ENCODE peak calls at places on chromosomes 5 and 9, in seven cellular contexts. One of them, this sample, is unnamed.

GRCh38 chr9:115204827-115205506 is 87.0 kb upstream of the TNC start:
- DNase-seq in spleen: no peak
- DNase-seq in activated effector memory CD4-positive, alpha-beta T cell treated with Interleukin-2 at 50 U/mL for 16 hours: no peak
- DNase-seq in MCF 10A: peak
- DNase-seq in bronchial epithelial cell: peak
- DNase-seq in activated naive CD8-positive, alpha-beta T cell treated with anti-CD3 and anti-CD28 coated beads for 36 hours: no peak
- DNase-seq in GM12892: no peak
- DNase-seq in this sample: no peak

GRCh38 chr5:136246122-136246521 is 53.2 kb upstream of the SMIM32 start:
- DNase-seq in spleen: no peak
- DNase-seq in activated effector memory CD4-positive, alpha-beta T cell treated with Interleukin-2 at 50 U/mL for 16 hours: no peak
- DNase-seq in MCF 10A: peak
- DNase-seq in bronchial epithelial cell: peak
- DNase-seq in activated naive CD8-positive, alpha-beta T cell treated with anti-CD3 and anti-CD28 coated beads for 36 hours: no peak
- DNase-seq in GM12892: no peak
- DNase-seq in this sample: no peak

GRCh38 chr5:168364738-168365550 is 73.5 kb downstream of the WWC1 start:
- DNase-seq in spleen: no peak
- DNase-seq in activated effector memory CD4-positive, alpha-beta T cell treated with Interleukin-2 at 50 U/mL for 16 hours: no peak
- DNase-seq in MCF 10A: peak
- DNase-seq in bronchial epithelial cell: peak
- DNase-seq in activated naive CD8-positive, alpha-beta T cell treated with anti-CD3 and anti-CD28 coated beads for 36 hours: no peak
- DNase-seq in GM12892: no peak
- DNase-seq in this sample: no peak

GRCh38 chr9:136264046-136264802 is 18.6 kb upstream of the QSOX2 start:
- DNase-seq in spleen: no peak
- DNase-seq in activated effector memory CD4-positive, alpha-beta T cell treated with Interleukin-2 at 50 U/mL for 16 hours: no peak
- DNase-seq in MCF 10A: no peak
- DNase-seq in bronchial epithelial cell: no peak
- DNase-seq in activated naive CD8-positive, alpha-beta T cell treated with anti-CD3 and anti-CD28 coated beads for 36 hours: no peak
- DNase-seq in GM12892: no peak
- DNase-seq in this sample: no peak

GRCh38 chr5:111461934-111462333 is 50.4 kb downstream of the STARD4 start:
- DNase-seq in spleen: no peak
- DNase-seq in activated effector memory CD4-positive, alpha-beta T cell treated with Interleukin-2 at 50 U/mL for 16 hours: no peak
- DNase-seq in MCF 10A: no peak
- DNase-seq in bronchial epithelial cell: no peak
- DNase-seq in activated naive CD8-positive, alpha-beta T cell treated with anti-CD3 and anti-CD28 coated beads for 36 hours: no peak
- DNase-seq in GM12892: no peak
- DNase-seq in this sample: no peak

GRCh38 chr9:123335227-123335985 is 20.6 kb upstream of the CRB2 start:
- DNase-seq in spleen: no peak
- DNase-seq in activated effector memory CD4-positive, alpha-beta T cell treated with Interleukin-2 at 50 U/mL for 16 hours: no peak
- DNase-seq in MCF 10A: no peak
- DNase-seq in bronchial epithelial cell: peak
- DNase-seq in activated naive CD8-positive, alpha-beta T cell treated with anti-CD3 and anti-CD28 coated beads for 36 hours: no peak
- DNase-seq in GM12892: no peak
- DNase-seq in this sample: no peak

GRCh38 chr5:35319231-35320002 is 89.1 kb upstream of the PRLR start:
- DNase-seq in spleen: no peak
- DNase-seq in activated effector memory CD4-positive, alpha-beta T cell treated with Interleukin-2 at 50 U/mL for 16 hours: no peak
- DNase-seq in MCF 10A: peak
- DNase-seq in bronchial epithelial cell: peak
- DNase-seq in activated naive CD8-positive, alpha-beta T cell treated with anti-CD3 and anti-CD28 coated beads for 36 hours: peak
- DNase-seq in GM12892: peak
- DNase-seq in this sample: no peak

GRCh38 chr9:95363051-95363841 is 45.7 kb upstream of the FANCC start:
- DNase-seq in spleen: no peak
- DNase-seq in activated effector memory CD4-positive, alpha-beta T cell treated with Interleukin-2 at 50 U/mL for 16 hours: no peak
- DNase-seq in MCF 10A: no peak
- DNase-seq in bronchial epithelial cell: peak
- DNase-seq in activated naive CD8-positive, alpha-beta T cell treated with anti-CD3 and anti-CD28 coated beads for 36 hours: no peak
- DNase-seq in GM12892: no peak
- DNase-seq in this sample: no peak

GRCh38 chr5:120465281-120465961 is 1.3 kb downstream of the PRR16 start:
- DNase-seq in spleen: peak
- DNase-seq in activated effector memory CD4-positive, alpha-beta T cell treated with Interleukin-2 at 50 U/mL for 16 hours: no peak
- DNase-seq in MCF 10A: peak
- DNase-seq in bronchial epithelial cell: no peak
- DNase-seq in activated naive CD8-positive, alpha-beta T cell treated with anti-CD3 and anti-CD28 coated beads for 36 hours: no peak
- DNase-seq in GM12892: no peak
- DNase-seq in this sample: no peak

GRCh38 chr9:79588488-79588887 is 16.7 kb downstream of the TLE4 start:
- DNase-seq in spleen: no peak
- DNase-seq in activated effector memory CD4-positive, alpha-beta T cell treated with Interleukin-2 at 50 U/mL for 16 hours: no peak
- DNase-seq in MCF 10A: no peak
- DNase-seq in bronchial epithelial cell: no peak
- DNase-seq in activated naive CD8-positive, alpha-beta T cell treated with anti-CD3 and anti-CD28 coated beads for 36 hours: no peak
- DNase-seq in GM12892: no peak
- DNase-seq in this sample: no peak

GRCh38 chr5:173688708-173689107 is 72.3 kb upstream of the BOD1 start:
- DNase-seq in spleen: no peak
- DNase-seq in activated effector memory CD4-positive, alpha-beta T cell treated with Interleukin-2 at 50 U/mL for 16 hours: no peak
- DNase-seq in MCF 10A: no peak
- DNase-seq in bronchial epithelial cell: no peak
- DNase-seq in activated naive CD8-positive, alpha-beta T cell treated with anti-CD3 and anti-CD28 coated beads for 36 hours: no peak
- DNase-seq in GM12892: no peak
- DNase-seq in this sample: no peak

GRCh38 chr5:3129252-3129651 is 377.8 kb upstream of the IRX2 start:
- DNase-seq in spleen: no peak
- DNase-seq in activated effector memory CD4-positive, alpha-beta T cell treated with Interleukin-2 at 50 U/mL for 16 hours: no peak
- DNase-seq in MCF 10A: no peak
- DNase-seq in bronchial epithelial cell: no peak
- DNase-seq in activated naive CD8-positive, alpha-beta T cell treated with anti-CD3 and anti-CD28 coated beads for 36 hours: no peak
- DNase-seq in GM12892: no peak
- DNase-seq in this sample: no peak

GRCh38 chr9:127522727-127523126 is 71.4 kb downstream of the LRSAM1 start:
- DNase-seq in spleen: no peak
- DNase-seq in activated effector memory CD4-positive, alpha-beta T cell treated with Interleukin-2 at 50 U/mL for 16 hours: no peak
- DNase-seq in MCF 10A: peak
- DNase-seq in bronchial epithelial cell: peak
- DNase-seq in activated naive CD8-positive, alpha-beta T cell treated with anti-CD3 and anti-CD28 coated beads for 36 hours: no peak
- DNase-seq in GM12892: no peak
- DNase-seq in this sample: no peak

GRCh38 chr5:35188041-35188457 is 42.2 kb downstream of the PRLR start:
- DNase-seq in spleen: no peak
- DNase-seq in activated effector memory CD4-positive, alpha-beta T cell treated with Interleukin-2 at 50 U/mL for 16 hours: no peak
- DNase-seq in MCF 10A: no peak
- DNase-seq in bronchial epithelial cell: no peak
- DNase-seq in activated naive CD8-positive, alpha-beta T cell treated with anti-CD3 and anti-CD28 coated beads for 36 hours: no peak
- DNase-seq in GM12892: no peak
- DNase-seq in this sample: no peak

GRCh38 chr5:10456583-10457562 is 15.2 kb downstream of the ROPN1L start:
- DNase-seq in spleen: peak
- DNase-seq in activated effector memory CD4-positive, alpha-beta T cell treated with Interleukin-2 at 50 U/mL for 16 hours: no peak
- DNase-seq in MCF 10A: peak
- DNase-seq in bronchial epithelial cell: peak
- DNase-seq in activated naive CD8-positive, alpha-beta T cell treated with anti-CD3 and anti-CD28 coated beads for 36 hours: no peak
- DNase-seq in GM12892: no peak
- DNase-seq in this sample: no peak

GRCh38 chr9:90929616-90930015 is 128.0 kb downstream of the SYK start:
- DNase-seq in spleen: no peak
- DNase-seq in activated effector memory CD4-positive, alpha-beta T cell treated with Interleukin-2 at 50 U/mL for 16 hours: no peak
- DNase-seq in MCF 10A: no peak
- DNase-seq in bronchial epithelial cell: no peak
- DNase-seq in activated naive CD8-positive, alpha-beta T cell treated with anti-CD3 and anti-CD28 coated beads for 36 hours: no peak
- DNase-seq in GM12892: no peak
- DNase-seq in this sample: no peak

GRCh38 chr9:29213374-29214161 is 1640.3 kb upstream of the C9orf72 start:
- DNase-seq in spleen: no peak
- DNase-seq in activated effector memory CD4-positive, alpha-beta T cell treated with Interleukin-2 at 50 U/mL for 16 hours: no peak
- DNase-seq in MCF 10A: peak
- DNase-seq in bronchial epithelial cell: no peak
- DNase-seq in activated naive CD8-positive, alpha-beta T cell treated with anti-CD3 and anti-CD28 coated beads for 36 hours: no peak
- DNase-seq in GM12892: no peak
- DNase-seq in this sample: peak

GRCh38 chr5:115241881-115242642 is 20.6 kb downstream of the PGGT1B start:
- DNase-seq in spleen: no peak
- DNase-seq in activated effector memory CD4-positive, alpha-beta T cell treated with Interleukin-2 at 50 U/mL for 16 hours: no peak
- DNase-seq in MCF 10A: no peak
- DNase-seq in bronchial epithelial cell: peak
- DNase-seq in activated naive CD8-positive, alpha-beta T cell treated with anti-CD3 and anti-CD28 coated beads for 36 hours: no peak
- DNase-seq in GM12892: no peak
- DNase-seq in this sample: no peak

GRCh38 chr9:1047605-1048235 is 2.4 kb upstream of the DMRT2 start:
- DNase-seq in spleen: no peak
- DNase-seq in activated effector memory CD4-positive, alpha-beta T cell treated with Interleukin-2 at 50 U/mL for 16 hours: no peak
- DNase-seq in MCF 10A: no peak
- DNase-seq in bronchial epithelial cell: no peak
- DNase-seq in activated naive CD8-positive, alpha-beta T cell treated with anti-CD3 and anti-CD28 coated beads for 36 hours: peak
- DNase-seq in GM12892: no peak
- DNase-seq in this sample: no peak